ENCODE peak calls at places on chromosomes 2 and 18, in ten cellular contexts. Y is COR-L47; P is astrocyte of the spinal cord; C is bronchial epithelial cell; A is NCI-H1092 treated with DMSO at 0.1 percent for 48 hours; R is endothelial cell; S is activated naive CD8-positive, alpha-beta T cell treated with anti-CD3 and anti-CD28 coated beads, Interleukin-2, amount 10 ng/mL, durations not matched to agents 7 days and 5 days; Z is upper lobe of right lung; W is putamen; O is NCI-H1105 treated with DMSO at 0.1 percent for 48 hours. D is an unnamed sample.

GRCh38 chr2:196383799-196384198 is 212.4 kb upstream of the STK17B start:
- DNase-seq in R (no peak), W (no peak), C (peak), P (no peak), Z (no peak), S (no peak), A (no peak), O (no peak), Y (no peak), D (no peak)

GRCh38 chr2:160055726-160056108 is 6.7 kb downstream of the PLA2R1 start:
- DNase-seq in R (no peak), S (no peak), C (no peak), P (no peak), O (no peak), Y (no peak), W (no peak), A (no peak), Z (no peak), D (no peak)

GRCh38 chr2:68850524-68850923 is 20.7 kb downstream of the BMP10 start:
- DNase-seq in Y (no peak), P (no peak), C (no peak), S (no peak), O (no peak), W (no peak), R (no peak), Z (no peak), A (no peak), D (no peak)

GRCh38 chr2:205290299-205290698 is 392.0 kb upstream of the NRP2 start:
- DNase-seq in O (no peak), R (no peak), A (no peak), C (no peak), Y (no peak), W (no peak), P (no peak), Z (no peak), S (no peak), D (no peak)

GRCh38 chr2:135768863-135769262 is 27.2 kb downstream of the UBXN4 start:
- DNase-seq in Y (no peak), W (no peak), R (no peak), O (no peak), P (no peak), C (no peak), A (no peak), Z (no peak), S (no peak), D (no peak)

GRCh38 chr2:159516241-159516758 is 100.0 kb downstream of the BAZ2B start:
- DNase-seq in R (no peak), Z (no peak), S (no peak), O (peak), Y (peak), P (peak), W (no peak), C (peak), A (peak), D (peak)

GRCh38 chr18:2223394-2223793 is 347.9 kb downstream of the METTL4 start:
- DNase-seq in Z (no peak), C (no peak), S (no peak), O (no peak), A (no peak), P (peak), R (no peak), Y (no peak), W (no peak), D (no peak)

GRCh38 chr2:102020596-102021170 is 28.9 kb downstream of the IL1R2 start:
- DNase-seq in A (peak), W (peak), O (peak), C (peak), R (peak), S (peak), Y (peak), Z (peak), P (peak), D (peak)

GRCh38 chr18:27033722-27034121 is 151.4 kb downstream of the CHST9 start:
- DNase-seq in R (no peak), O (no peak), W (no peak), P (no peak), S (no peak), A (no peak), Z (no peak), Y (no peak), C (no peak), D (no peak)

GRCh38 chr2:75157435-75157834 is 41.9 kb downstream of the TACR1 start:
- DNase-seq in S (no peak), A (peak), R (no peak), W (no peak), O (peak), P (no peak), Y (no peak), Z (no peak), C (peak), D (peak)